ENCODE peak calls at places on chromosomes 5 and 9, in six cellular contexts. One of them, this sample, is unnamed.

GRCh38 chr5:108381034-108381954 is 604 bp downstream of the FBXL17 start:
- DNase-seq in fibroblast of the aortic adventitia: peak
- DNase-seq in lower leg skin: peak
- DNase-seq in uterus: peak
- DNase-seq in WTC11: peak
- DNase-seq in WERI-Rb-1: peak
- DNase-seq in this sample: peak

GRCh38 chr5:151414536-151414935 is 32.9 kb upstream of the SLC36A1 start:
- DNase-seq in WTC11: no peak
- DNase-seq in fibroblast of the aortic adventitia: no peak
- DNase-seq in lower leg skin: no peak
- DNase-seq in uterus: no peak
- DNase-seq in WERI-Rb-1: no peak
- DNase-seq in this sample: no peak

GRCh38 chr9:34384368-34385165 is 7.9 kb upstream of the MYORG start:
- DNase-seq in uterus: no peak
- DNase-seq in fibroblast of the aortic adventitia: peak
- DNase-seq in lower leg skin: no peak
- DNase-seq in WTC11: no peak
- DNase-seq in WERI-Rb-1: peak
- DNase-seq in this sample: no peak

GRCh38 chr5:128551476-128551875 is 13.4 kb upstream of the FBN2 start:
- DNase-seq in lower leg skin: no peak
- DNase-seq in WTC11: no peak
- DNase-seq in uterus: no peak
- DNase-seq in WERI-Rb-1: no peak
- DNase-seq in fibroblast of the aortic adventitia: no peak
- DNase-seq in this sample: no peak

GRCh38 chr5:329106-329757 is 7.7 kb downstream of the AHRR start:
- DNase-seq in WTC11: no peak
- DNase-seq in uterus: no peak
- DNase-seq in WERI-Rb-1: no peak
- DNase-seq in fibroblast of the aortic adventitia: peak
- DNase-seq in lower leg skin: no peak
- DNase-seq in this sample: no peak

GRCh38 chr9:84886866-84887265 is 217.3 kb downstream of the NTRK2 start:
- DNase-seq in WERI-Rb-1: no peak
- DNase-seq in uterus: no peak
- DNase-seq in fibroblast of the aortic adventitia: no peak
- DNase-seq in WTC11: no peak
- DNase-seq in lower leg skin: no peak
- DNase-seq in this sample: no peak

GRCh38 chr5:35924950-35925722 is 13.3 kb downstream of the CAPSL start:
- DNase-seq in WERI-Rb-1: peak
- DNase-seq in lower leg skin: peak
- DNase-seq in fibroblast of the aortic adventitia: peak
- DNase-seq in WTC11: peak
- DNase-seq in uterus: peak
- DNase-seq in this sample: peak

GRCh38 chr9:75962186-75963036 is 71.9 kb downstream of the PCSK5 start:
- DNase-seq in fibroblast of the aortic adventitia: no peak
- DNase-seq in uterus: no peak
- DNase-seq in lower leg skin: no peak
- DNase-seq in WTC11: no peak
- DNase-seq in WERI-Rb-1: no peak
- DNase-seq in this sample: peak

GRCh38 chr5:153798830-153799229 is 239.9 kb downstream of the FAM114A2 start:
- DNase-seq in fibroblast of the aortic adventitia: no peak
- DNase-seq in WERI-Rb-1: no peak
- DNase-seq in uterus: no peak
- DNase-seq in lower leg skin: no peak
- DNase-seq in WTC11: no peak
- DNase-seq in this sample: no peak

GRCh38 chr5:124124711-124125229 is 612.8 kb downstream of the CSNK1G3 start:
- DNase-seq in uterus: no peak
- DNase-seq in fibroblast of the aortic adventitia: no peak
- DNase-seq in WTC11: no peak
- DNase-seq in WERI-Rb-1: peak
- DNase-seq in lower leg skin: no peak
- DNase-seq in this sample: no peak

GRCh38 chr5:55191165-55191564 is 18.2 kb upstream of the CDC20B start:
- DNase-seq in uterus: no peak
- DNase-seq in lower leg skin: no peak
- DNase-seq in WTC11: no peak
- DNase-seq in fibroblast of the aortic adventitia: no peak
- DNase-seq in WERI-Rb-1: no peak
- DNase-seq in this sample: no peak

GRCh38 chr5:130243641-130244040 is 339.4 kb downstream of the CHSY3 start:
- DNase-seq in WERI-Rb-1: peak
- DNase-seq in WTC11: peak
- DNase-seq in uterus: no peak
- DNase-seq in fibroblast of the aortic adventitia: no peak
- DNase-seq in lower leg skin: no peak
- DNase-seq in this sample: no peak

GRCh38 chr5:176725521-176725920 is 78.2 kb downstream of the TSPAN17 start:
- DNase-seq in lower leg skin: no peak
- DNase-seq in WTC11: no peak
- DNase-seq in WERI-Rb-1: no peak
- DNase-seq in uterus: no peak
- DNase-seq in fibroblast of the aortic adventitia: no peak
- DNase-seq in this sample: no peak

GRCh38 chr9:130015353-130016019 is 27.5 kb downstream of the FNBP1 start:
- DNase-seq in WTC11: no peak
- DNase-seq in lower leg skin: no peak
- DNase-seq in WERI-Rb-1: no peak
- DNase-seq in fibroblast of the aortic adventitia: no peak
- DNase-seq in uterus: no peak
- DNase-seq in this sample: no peak

GRCh38 chr5:80245986-80246781 is 9.7 kb downstream of the SERINC5 start:
- DNase-seq in uterus: no peak
- DNase-seq in lower leg skin: no peak
- DNase-seq in WERI-Rb-1: no peak
- DNase-seq in fibroblast of the aortic adventitia: peak
- DNase-seq in WTC11: no peak
- DNase-seq in this sample: no peak

GRCh38 chr9:87716141-87716540 is 9.8 kb upstream of the CTSL start:
- DNase-seq in fibroblast of the aortic adventitia: no peak
- DNase-seq in uterus: no peak
- DNase-seq in lower leg skin: no peak
- DNase-seq in WERI-Rb-1: no peak
- DNase-seq in WTC11: no peak
- DNase-seq in this sample: no peak

GRCh38 chr9:15576350-15577050 is 23.7 kb downstream of the CCDC171 start:
- DNase-seq in uterus: no peak
- DNase-seq in WERI-Rb-1: no peak
- DNase-seq in WTC11: no peak
- DNase-seq in fibroblast of the aortic adventitia: peak
- DNase-seq in lower leg skin: no peak
- DNase-seq in this sample: no peak

GRCh38 chr9:20863910-20864309 is 167.5 kb downstream of the HACD4 start:
- DNase-seq in lower leg skin: no peak
- DNase-seq in fibroblast of the aortic adventitia: no peak
- DNase-seq in WERI-Rb-1: no peak
- DNase-seq in WTC11: no peak
- DNase-seq in uterus: no peak
- DNase-seq in this sample: no peak

GRCh38 chr5:41517909-41518308 is 7.5 kb upstream of the PLCXD3 start:
- DNase-seq in WTC11: no peak
- DNase-seq in WERI-Rb-1: no peak
- DNase-seq in lower leg skin: no peak
- DNase-seq in fibroblast of the aortic adventitia: peak
- DNase-seq in uterus: no peak
- DNase-seq in this sample: no peak

GRCh38 chr9:129763235-129763917 is 10.5 kb upstream of the PTGES start:
- DNase-seq in fibroblast of the aortic adventitia: peak
- DNase-seq in lower leg skin: no peak
- DNase-seq in uterus: peak
- DNase-seq in WTC11: no peak
- DNase-seq in WERI-Rb-1: no peak
- DNase-seq in this sample: no peak

GRCh38 chr5:135271533-135272310 is 127.3 kb downstream of the MACROH2A1 start:
- DNase-seq in uterus: no peak
- DNase-seq in WTC11: no peak
- DNase-seq in fibroblast of the aortic adventitia: peak
- DNase-seq in WERI-Rb-1: peak
- DNase-seq in lower leg skin: no peak
- DNase-seq in this sample: no peak

GRCh38 chr5:106759581-106759980 is 911.2 kb downstream of the EFNA5 start:
- DNase-seq in uterus: no peak
- DNase-seq in lower leg skin: no peak
- DNase-seq in WERI-Rb-1: no peak
- DNase-seq in fibroblast of the aortic adventitia: no peak
- DNase-seq in WTC11: no peak
- DNase-seq in this sample: peak

DNA sequence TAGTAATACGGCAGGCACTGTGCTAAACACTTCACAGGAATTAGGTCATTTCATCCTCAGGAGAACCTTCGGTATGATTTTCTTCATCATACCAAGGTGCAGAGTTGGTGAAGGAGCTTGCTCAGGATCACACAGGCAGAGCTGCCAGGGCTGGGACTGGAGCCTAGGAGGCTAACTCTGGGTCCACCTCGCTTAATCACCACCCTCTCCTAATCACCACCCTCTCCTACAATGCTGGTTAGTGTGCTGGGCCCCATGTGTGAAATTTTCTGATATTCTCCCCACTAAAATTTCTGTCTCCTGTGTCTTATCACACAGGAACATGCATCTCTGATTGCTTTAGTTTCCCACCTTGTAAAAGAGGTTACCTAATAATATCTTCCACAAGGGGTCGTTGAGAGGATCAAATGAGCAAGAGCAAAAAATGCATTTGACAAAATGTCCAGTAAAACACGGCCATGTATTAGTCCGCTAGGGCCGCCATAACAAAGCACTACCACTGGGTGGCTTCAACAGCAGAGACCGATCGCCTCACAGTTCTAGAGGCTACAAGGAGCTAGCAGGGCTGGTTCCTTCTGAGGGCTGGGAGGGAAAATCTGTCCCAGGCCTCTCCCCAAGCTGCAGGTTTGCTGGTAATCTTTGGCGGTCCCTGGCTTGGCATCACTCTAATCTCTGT is 128.2 kb upstream of the NFIB start:
- DNase-seq in uterus: no peak
- DNase-seq in fibroblast of the aortic adventitia: peak
- DNase-seq in lower leg skin: no peak
- DNase-seq in WERI-Rb-1: peak
- DNase-seq in WTC11: peak
- DNase-seq in this sample: no peak
- TF ChIP-seq CTCF in uterus: no peak
- TF ChIP-seq CTCF in fibroblast of the aortic adventitia: peak
- TF ChIP-seq CTCF in lower leg skin: no peak
- TF ChIP-seq CTCF in WERI-Rb-1: peak
- TF ChIP-seq CTCF in WTC11: peak
- TF ChIP-seq CTCF in this sample: no peak

DNA sequence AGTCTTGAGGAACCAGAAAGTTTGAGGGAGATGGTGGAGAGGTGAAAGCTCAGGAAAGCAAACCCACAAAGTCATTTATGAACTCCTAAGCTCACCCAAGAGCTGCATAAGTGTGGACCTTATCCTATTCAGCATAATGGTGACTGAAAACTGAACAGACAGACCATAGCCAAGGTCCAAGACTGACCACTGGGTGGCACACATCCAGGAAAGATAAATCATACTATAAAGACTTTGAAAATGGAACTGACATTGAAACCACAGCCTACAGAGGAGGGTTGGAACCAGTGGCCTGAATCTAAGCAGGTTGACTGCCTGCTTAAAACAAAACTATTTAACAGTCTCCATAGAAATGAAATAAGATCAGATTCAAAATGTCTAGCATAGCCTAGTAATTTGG is 121.1 kb upstream of the RGS7BP start:
- DNase-seq in lower leg skin: no peak
- DNase-seq in uterus: no peak
- DNase-seq in fibroblast of the aortic adventitia: peak
- DNase-seq in WERI-Rb-1: peak
- DNase-seq in WTC11: peak
- DNase-seq in this sample: no peak
- TF ChIP-seq CTCF in lower leg skin: no peak
- TF ChIP-seq CTCF in uterus: no peak
- TF ChIP-seq CTCF in fibroblast of the aortic adventitia: no peak
- TF ChIP-seq CTCF in WERI-Rb-1: peak
- TF ChIP-seq CTCF in WTC11: peak
- TF ChIP-seq CTCF in this sample: no peak

GRCh38 chr5:92644271-92644886 is 936.6 kb downstream of the NR2F1-AS1 start:
- DNase-seq in lower leg skin: no peak
- DNase-seq in uterus: no peak
- DNase-seq in WTC11: no peak
- DNase-seq in fibroblast of the aortic adventitia: no peak
- DNase-seq in WERI-Rb-1: no peak
- DNase-seq in this sample: no peak
- TF ChIP-seq CTCF in lower leg skin: no peak
- TF ChIP-seq CTCF in uterus: no peak
- TF ChIP-seq CTCF in WTC11: peak
- TF ChIP-seq CTCF in fibroblast of the aortic adventitia: peak
- TF ChIP-seq CTCF in WERI-Rb-1: peak
- TF ChIP-seq CTCF in this sample: no peak

GRCh38 chr5:172772112-172772906 is 1.3 kb upstream of the DUSP1 start:
- DNase-seq in WTC11: peak
- DNase-seq in fibroblast of the aortic adventitia: peak
- DNase-seq in WERI-Rb-1: peak
- DNase-seq in lower leg skin: peak
- DNase-seq in uterus: peak
- DNase-seq in this sample: peak
- TF ChIP-seq CTCF in WTC11: peak
- TF ChIP-seq CTCF in fibroblast of the aortic adventitia: peak
- TF ChIP-seq CTCF in WERI-Rb-1: peak
- TF ChIP-seq CTCF in lower leg skin: no peak
- TF ChIP-seq CTCF in uterus: peak
- TF ChIP-seq CTCF in this sample: peak

This sample was measured in left lung.